ENCODE peak calls at places on chromosomes 16 and 17, in four cellular contexts. One of them, this sample, is unnamed.
A peak's percentile ranks its signal among the peaks of the same experiment; 100 is the strongest.

GRCh38 chr17:81002409-81003361 is 11.0 kb downstream of the CHMP6 start:
- DNase-seq in upper lobe of right lung: peak; percentile 72
- DNase-seq in heart right ventricle: peak; percentile 72
- DNase-seq in Peyer's patch: peak; percentile 85
- DNase-seq in this sample: peak; percentile 58

GRCh38 chr17:81838753-81839255 is 4.0 kb upstream of the PPP1R27 start:
- DNase-seq in upper lobe of right lung: no peak
- DNase-seq in heart right ventricle: no peak
- DNase-seq in Peyer's patch: no peak
- DNase-seq in this sample: no peak

GRCh38 chr17:78674156-78674555 is 97.0 kb upstream of the DNAH17 start:
- DNase-seq in upper lobe of right lung: peak; percentile 66
- DNase-seq in heart right ventricle: no peak
- DNase-seq in Peyer's patch: no peak
- DNase-seq in this sample: no peak

GRCh38 chr17:30372755-30373154 is 6.0 kb upstream of the CPD start:
- DNase-seq in upper lobe of right lung: no peak
- DNase-seq in heart right ventricle: no peak
- DNase-seq in Peyer's patch: no peak
- DNase-seq in this sample: no peak

GRCh38 chr16:5058476-5058875 is 7.3 kb downstream of the C16orf89 start:
- DNase-seq in upper lobe of right lung: no peak
- DNase-seq in heart right ventricle: no peak
- DNase-seq in Peyer's patch: peak; percentile 13
- DNase-seq in this sample: no peak

GRCh38 chr17:2022647-2023046 is 2.5 kb downstream of the RTN4RL1 start:
- DNase-seq in upper lobe of right lung: peak; percentile 71
- DNase-seq in heart right ventricle: no peak
- DNase-seq in Peyer's patch: no peak
- DNase-seq in this sample: no peak

GRCh38 chr17:40720904-40721303 is 17.4 kb upstream of the KRT24 start:
- DNase-seq in upper lobe of right lung: no peak
- DNase-seq in heart right ventricle: no peak
- DNase-seq in Peyer's patch: no peak
- DNase-seq in this sample: no peak

GRCh38 chr17:45294506-45294905 is 22.3 kb downstream of the MAP3K14 start:
- DNase-seq in upper lobe of right lung: no peak
- DNase-seq in heart right ventricle: no peak
- DNase-seq in Peyer's patch: no peak
- DNase-seq in this sample: peak; percentile 78

GRCh38 chr17:81390436-81391214 is 4.6 kb upstream of the BAHCC1 start:
- DNase-seq in upper lobe of right lung: no peak
- DNase-seq in heart right ventricle: no peak
- DNase-seq in Peyer's patch: no peak
- DNase-seq in this sample: no peak

DNA sequence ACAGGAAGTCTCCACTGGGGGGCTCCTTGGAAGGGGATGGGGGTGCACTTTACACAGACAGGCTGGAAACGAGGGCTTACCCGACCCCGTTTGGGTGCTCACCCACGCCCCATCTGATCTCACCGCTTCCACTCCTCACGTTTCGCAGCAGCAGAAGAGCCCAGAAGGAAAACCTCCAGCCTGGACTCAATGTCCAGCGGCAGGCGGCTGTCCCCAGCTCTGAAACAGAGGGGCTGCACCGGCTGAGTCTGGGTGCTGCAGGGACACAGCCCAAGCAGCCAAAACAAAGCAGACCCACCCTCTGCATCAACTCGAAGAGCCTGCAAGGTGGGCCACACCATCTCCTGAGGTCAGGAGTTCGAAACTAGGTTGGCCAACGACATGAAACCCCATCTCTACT is 3.9 kb downstream of the MEAK7 start:
- DNase-seq in upper lobe of right lung: peak; percentile 21
- DNase-seq in heart right ventricle: no peak
- DNase-seq in Peyer's patch: peak; percentile 42
- DNase-seq in this sample: no peak
- TF ChIP-seq CTCF in upper lobe of right lung: no peak
- TF ChIP-seq CTCF in heart right ventricle: no peak
- TF ChIP-seq CTCF in Peyer's patch: no peak
- TF ChIP-seq CTCF in this sample: no peak

DNA sequence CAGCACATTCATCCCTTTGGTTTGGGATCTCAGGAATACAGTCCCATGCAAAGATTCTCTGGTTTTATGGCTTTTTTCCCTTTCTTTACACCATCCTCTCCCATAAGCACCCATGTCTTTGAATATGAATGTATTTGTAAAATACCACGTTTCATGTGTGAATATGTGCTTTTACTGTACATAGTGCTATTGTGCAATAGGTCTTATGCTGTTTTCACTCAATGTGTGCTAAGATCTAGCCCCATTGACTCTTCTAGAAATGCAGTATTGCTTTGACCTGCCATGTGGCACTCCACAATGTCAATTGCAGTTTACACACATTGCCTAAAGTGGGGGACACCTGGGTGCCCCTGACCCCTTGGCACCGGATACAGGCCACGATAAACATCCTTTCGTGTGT is 10.1 kb upstream of the SPNS1 start:
- DNase-seq in upper lobe of right lung: no peak
- DNase-seq in heart right ventricle: no peak
- DNase-seq in Peyer's patch: no peak
- DNase-seq in this sample: no peak
- H3K27me3 ChIP-seq in upper lobe of right lung: no peaks in the 10 kb centered on the region
- H3K27me3 ChIP-seq in heart right ventricle: no peaks in the 10 kb centered on the region
- H3K27me3 ChIP-seq in Peyer's patch: no peaks in the 10 kb centered on the region
- H3K27me3 ChIP-seq in this sample: no peaks in the 10 kb centered on the region

GRCh38 chr16:82867425-82867824 is 240.7 kb downstream of the CDH13 start:
- DNase-seq in upper lobe of right lung: no peak
- DNase-seq in heart right ventricle: no peak
- DNase-seq in Peyer's patch: no peak
- DNase-seq in this sample: no peak
- H3K4me3 ChIP-seq in upper lobe of right lung: no peak overlapping the region
- H3K4me3 ChIP-seq in heart right ventricle: no peak overlapping the region
- H3K4me3 ChIP-seq in Peyer's patch: no peak overlapping the region
- H3K4me3 ChIP-seq in this sample: no peak overlapping the region

GRCh38 chr16:30867747-30868146 is 26.1 kb downstream of the BCL7C start:
- DNase-seq in upper lobe of right lung: no peak
- DNase-seq in heart right ventricle: no peak
- DNase-seq in Peyer's patch: no peak
- DNase-seq in this sample: no peak
- TF ChIP-seq CTCF in upper lobe of right lung: no peak
- TF ChIP-seq CTCF in heart right ventricle: no peak
- TF ChIP-seq CTCF in Peyer's patch: no peak
- TF ChIP-seq CTCF in this sample: no peak

GRCh38 chr17:48761114-48761513 is 32.6 kb upstream of the HOXB13 start:
- DNase-seq in upper lobe of right lung: no peak
- DNase-seq in heart right ventricle: no peak
- DNase-seq in Peyer's patch: no peak
- DNase-seq in this sample: no peak
- H3K27me3 ChIP-seq in upper lobe of right lung: peaks cover 75% of the 10 kb centered on the region
- H3K27me3 ChIP-seq in heart right ventricle: peaks cover 88% of the 10 kb centered on the region
- H3K27me3 ChIP-seq in Peyer's patch: no peaks in the 10 kb centered on the region
- H3K27me3 ChIP-seq in this sample: no peaks in the 10 kb centered on the region

DNA sequence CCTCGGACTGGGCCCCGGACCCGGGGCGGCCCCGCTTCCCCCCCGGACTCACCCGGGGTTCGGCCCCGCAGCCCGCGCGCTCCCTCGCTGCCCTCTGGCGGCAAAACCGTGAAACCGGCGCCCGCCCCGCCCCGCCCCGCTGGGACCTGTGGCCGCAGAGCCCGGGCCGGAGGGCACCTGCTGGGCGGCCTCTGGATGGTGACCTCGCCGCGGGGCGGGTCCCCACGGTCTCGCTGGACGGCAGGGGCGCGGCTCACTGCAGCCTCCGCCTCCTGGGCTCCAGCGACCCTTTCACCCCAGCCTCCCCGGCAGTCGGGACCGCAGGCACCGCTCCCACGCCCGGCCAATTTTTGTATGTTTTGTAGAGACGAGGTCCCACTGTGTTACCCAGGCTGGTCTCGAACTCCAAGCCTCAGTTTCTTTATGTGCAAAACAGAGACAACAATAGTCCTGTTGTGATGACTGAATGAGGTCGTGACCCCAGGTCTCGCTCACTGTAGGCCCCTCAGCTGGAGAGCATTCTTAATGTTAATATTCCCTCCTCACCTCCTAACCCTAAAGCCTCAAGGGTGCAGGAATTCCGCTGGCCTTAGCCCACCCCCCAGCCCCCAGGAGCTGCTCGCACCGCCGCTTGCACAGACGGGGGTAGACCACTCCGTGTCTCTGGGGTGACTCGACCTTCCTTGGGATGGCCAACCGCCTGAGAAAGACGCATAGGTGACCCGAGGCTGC is 33.7 kb upstream of the RPH3AL start:
- DNase-seq in upper lobe of right lung: peak; percentile 93
- DNase-seq in heart right ventricle: peak; percentile 88
- DNase-seq in Peyer's patch: peak; percentile 93
- DNase-seq in this sample: peak; percentile 76
- H3K4me3 ChIP-seq in upper lobe of right lung: peak overlapping the region; percentile 52
- H3K4me3 ChIP-seq in heart right ventricle: peak overlapping the region; percentile 55
- H3K4me3 ChIP-seq in Peyer's patch: peak overlapping the region; percentile 87
- H3K4me3 ChIP-seq in this sample: no peak overlapping the region

GRCh38 chr16:57723170-57723569 is 12.4 kb upstream of the KATNB1 start:
- DNase-seq in upper lobe of right lung: no peak
- DNase-seq in heart right ventricle: no peak
- DNase-seq in Peyer's patch: peak; percentile 24
- DNase-seq in this sample: no peak
- TF ChIP-seq CTCF in upper lobe of right lung: no peak
- TF ChIP-seq CTCF in heart right ventricle: no peak
- TF ChIP-seq CTCF in Peyer's patch: no peak
- TF ChIP-seq CTCF in this sample: no peak

DNA sequence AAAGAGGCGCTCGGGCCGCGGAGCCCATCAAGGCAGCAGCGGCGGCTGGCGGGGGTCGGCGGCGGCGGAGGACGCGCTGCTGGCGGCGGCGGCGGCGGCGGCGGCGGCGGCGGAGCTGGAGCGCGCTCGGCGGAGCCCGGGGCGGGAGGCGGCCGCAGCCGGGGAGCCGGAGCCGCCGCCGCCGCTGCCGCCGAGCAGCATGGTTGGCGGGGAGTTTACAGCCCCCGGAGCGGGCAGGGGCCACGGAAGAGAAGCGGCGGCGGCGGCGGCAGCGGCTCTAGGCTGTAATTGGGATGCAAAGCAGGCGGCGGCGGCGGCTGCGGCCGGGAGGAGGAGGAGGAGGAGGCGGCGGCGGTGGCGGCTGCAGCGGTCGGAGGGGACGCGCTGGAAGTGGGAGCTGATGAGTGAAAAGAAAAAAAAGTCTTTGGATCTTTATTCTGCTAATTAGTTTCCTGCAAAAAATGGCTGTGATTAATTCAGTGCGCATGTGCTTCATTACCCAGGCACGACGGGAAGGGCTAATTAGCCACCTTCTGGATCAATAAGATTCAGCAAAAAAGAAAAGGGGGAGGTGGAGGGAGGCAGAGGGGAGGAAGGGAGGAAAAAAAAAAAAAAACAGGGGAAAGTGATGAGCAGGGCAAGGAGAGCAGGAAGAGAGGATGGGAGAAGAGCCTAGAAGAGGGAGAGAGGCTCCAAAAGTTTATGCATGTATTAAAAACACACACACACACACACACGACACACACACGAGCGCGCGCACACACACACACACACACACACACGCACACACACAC is 10.9 kb upstream of the ZFHX3 start:
- DNase-seq in upper lobe of right lung: peak; percentile 80
- DNase-seq in heart right ventricle: peak; percentile 64
- DNase-seq in Peyer's patch: peak; percentile 60
- DNase-seq in this sample: peak; percentile 48
- H3K27me3 ChIP-seq in upper lobe of right lung: peaks cover 14% of the 10 kb centered on the region
- H3K27me3 ChIP-seq in heart right ventricle: peaks cover 31% of the 10 kb centered on the region
- H3K27me3 ChIP-seq in Peyer's patch: peaks cover 13% of the 10 kb centered on the region
- H3K27me3 ChIP-seq in this sample: no peaks in the 10 kb centered on the region

DNA sequence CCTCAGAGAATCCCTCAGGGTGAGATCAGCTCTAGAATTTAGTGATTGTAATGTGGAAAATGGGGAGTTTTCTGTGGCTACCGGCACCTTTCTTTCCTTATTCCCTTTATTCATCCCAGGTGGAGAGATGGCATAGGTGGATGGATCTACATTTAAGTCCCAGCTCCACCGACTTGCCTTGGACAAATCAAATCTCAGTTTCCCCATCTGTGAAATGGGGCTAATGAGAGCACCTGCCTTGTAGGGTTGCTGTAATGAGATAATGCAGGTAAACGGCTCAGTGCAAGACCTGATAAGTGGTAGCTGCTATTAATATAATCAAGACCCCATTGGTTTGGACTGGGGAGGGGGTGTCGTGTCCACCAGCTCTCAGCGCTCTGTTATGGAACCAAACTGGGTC is 40.5 kb downstream of the OTOA start:
- DNase-seq in upper lobe of right lung: no peak
- DNase-seq in heart right ventricle: no peak
- DNase-seq in Peyer's patch: no peak
- DNase-seq in this sample: no peak
- H3K4me3 ChIP-seq in upper lobe of right lung: no peak overlapping the region
- H3K4me3 ChIP-seq in heart right ventricle: no peak overlapping the region
- H3K4me3 ChIP-seq in Peyer's patch: no peak overlapping the region
- H3K4me3 ChIP-seq in this sample: no peak overlapping the region